ENCODE peak calls at places on chromosomes 11 and 22, in five cellular contexts. K is activated naive CD4-positive, alpha-beta T cell treated with anti-CD3 and anti-CD28 coated beads, Interleukin-2, amount 10 ng/mL, durations not matched to agents 7 days and 5 days; O is NCI-H460; A is A172; S is GM20000. T is an unnamed sample.

GRCh38 chr11:43577566-43578264 is 102.8 kb upstream of the HSD17B12 start:
- DNase-seq in S (no peak), K (no peak), O (no peak), A (no peak), T (no peak)

GRCh38 chr22:48398181-48398905 is 1429.3 kb downstream of the BRD1 start:
- DNase-seq in O (no peak), A (no peak), K (no peak), S (no peak), T (no peak)

GRCh38 chr11:6229911-6230310 is 4.5 kb downstream of the FHIP1B start:
- DNase-seq in O (no peak), K (peak; percentile 52), A (no peak), S (no peak), T (no peak)

GRCh38 chr11:121464352-121464946 is 11.7 kb upstream of the SORL1-AS1 start:
- DNase-seq in S (peak; percentile 56), A (peak; percentile 90), O (no peak), K (peak; percentile 84), T (peak; percentile 51)

GRCh38 chr11:49302360-49302759 is 94.0 kb upstream of the FOLH1 start:
- DNase-seq in S (no peak), K (no peak), A (no peak), O (no peak), T (no peak)

GRCh38 chr11:116605543-116605942 is 167.2 kb downstream of the BUD13 start:
- DNase-seq in K (peak; percentile 70), S (peak; percentile 45), A (peak; percentile 36), O (peak; percentile 28), T (peak; percentile 49)

GRCh38 chr22:46377566-46378498 is 42.3 kb downstream of the TRMU start:
- DNase-seq in K (no peak), S (no peak), O (peak; percentile 8), A (peak; percentile 63), T (peak; percentile 93)

GRCh38 chr11:45347343-45347742 is 61.2 kb upstream of the SYT13 start:
- DNase-seq in S (no peak), A (no peak), K (no peak), O (no peak), T (no peak)

GRCh38 chr11:66467756-66468155 is 1.1 kb downstream of the PELI3 start:
- DNase-seq in O (no peak), K (peak; percentile 53), A (no peak), S (no peak), T (no peak)

GRCh38 chr11:70538641-70539359 is 140.5 kb downstream of the CTTN start:
- DNase-seq in K (no peak), A (no peak), S (no peak), O (no peak), T (no peak)

GRCh38 chr11:66639066-66639813 is 737 bp downstream of the RBM4 start:
- DNase-seq in K (peak; percentile 51), O (no peak), A (peak; percentile 25), S (no peak), T (no peak)

GRCh38 chr22:17808688-17809403 is 34.6 kb upstream of the BID start:
- DNase-seq in O (no peak), K (no peak), A (no peak), S (no peak), T (no peak)

GRCh38 chr11:118922745-118923627 is 2.7 kb downstream of the BCL9L start:
- DNase-seq in K (no peak), O (no peak), A (no peak), S (no peak), T (no peak)

GRCh38 chr11:119540370-119541125 is 117.6 kb upstream of the THY1 start:
- DNase-seq in K (no peak), A (no peak), S (no peak), O (no peak), T (no peak)

GRCh38 chr11:96905084-96905641 is 515.4 kb downstream of the JRKL start:
- DNase-seq in K (no peak), S (no peak), A (peak; percentile 66), O (no peak), T (no peak)

GRCh38 chr22:49855491-49855911 is 1.9 kb downstream of the ZBED4 start:
- DNase-seq in O (no peak), A (peak; percentile 20), K (no peak), S (no peak), T (peak; percentile 24)

GRCh38 chr11:1309498-1310314 is at the start of gene TOLLIP:
- DNase-seq in K (peak; percentile 97), S (peak; percentile 100), A (peak; percentile 76), O (peak; percentile 87), T (peak; percentile 93)

GRCh38 chr22:24554316-24555159 is at the start of gene GUCD1:
- DNase-seq in K (peak; percentile 59), O (no peak), S (peak; percentile 51), A (no peak), T (peak; percentile 30)

GRCh38 chr11:75534291-75535038 is 8.7 kb upstream of the GDPD5 start:
- DNase-seq in O (no peak), S (no peak), K (no peak), A (no peak), T (no peak)

GRCh38 chr11:65446446-65447277 is 24.1 kb downstream of the NEAT1 start:
- DNase-seq in O (no peak), K (no peak), S (no peak), A (peak; percentile 53), T (peak; percentile 66)

GRCh38 chr11:103870821-103871309 is 165.6 kb upstream of the DDI1 start:
- DNase-seq in A (no peak), S (no peak), O (no peak), K (no peak), T (peak; percentile 9)

GRCh38 chr22:30010789-30011405 is 69.4 kb upstream of the HORMAD2 start:
- DNase-seq in A (no peak), S (no peak), K (no peak), O (no peak), T (no peak)

GRCh38 chr11:6746086-6746618 is 25.6 kb downstream of the OR2AG2 start:
- DNase-seq in K (peak; percentile 67), O (no peak), A (no peak), S (peak; percentile 44), T (no peak)

GRCh38 chr22:28139993-28140392 is 220.9 kb upstream of the PITPNB start:
- DNase-seq in O (no peak), A (peak; percentile 4), S (no peak), K (no peak), T (no peak)

GRCh38 chr11:133803026-133803425 is 42.3 kb downstream of the SPATA19 start:
- DNase-seq in O (no peak), K (no peak), A (no peak), S (no peak), T (no peak)

GRCh38 chr11:44621140-44621681 is 55.7 kb downstream of the CD82 start:
- DNase-seq in O (peak; percentile 47), S (peak; percentile 59), K (peak; percentile 70), A (peak; percentile 62), T (peak; percentile 77)

GRCh38 chr11:69696749-69697488 is 6.9 kb downstream of the FGF19 start:
- DNase-seq in S (no peak), A (no peak), K (no peak), O (no peak), T (no peak)

T was measured in thyroid gland.